ENCODE peak calls at places on chromosomes 16 and 17, in seven cellular contexts. One of them, this sample, is unnamed.

GRCh38 chr17:933168-934083 is 46.1 kb downstream of the NXN start:
- DNase-seq in CD8-positive, alpha-beta T cell: no peak
- DNase-seq in HuH-7: no peak
- DNase-seq in T-cell: no peak
- DNase-seq in RWPE1: peak; percentile 92
- DNase-seq in HT1080: peak; percentile 86
- DNase-seq in GM04504: peak; percentile 54
- DNase-seq in this sample: peak; percentile 73

GRCh38 chr17:4118095-4118743 is 24.6 kb downstream of the ZZEF1 start:
- DNase-seq in CD8-positive, alpha-beta T cell: no peak
- DNase-seq in HuH-7: no peak
- DNase-seq in T-cell: no peak
- DNase-seq in RWPE1: no peak
- DNase-seq in HT1080: no peak
- DNase-seq in GM04504: no peak
- DNase-seq in this sample: no peak

GRCh38 chr16:4604401-4604800 is 10.3 kb downstream of the UBALD1 start:
- DNase-seq in CD8-positive, alpha-beta T cell: no peak
- DNase-seq in HuH-7: no peak
- DNase-seq in T-cell: no peak
- DNase-seq in RWPE1: no peak
- DNase-seq in HT1080: no peak
- DNase-seq in GM04504: no peak
- DNase-seq in this sample: no peak

GRCh38 chr17:50691550-50692447 is 15.9 kb downstream of the ANKRD40 start:
- DNase-seq in CD8-positive, alpha-beta T cell: no peak
- DNase-seq in HuH-7: no peak
- DNase-seq in T-cell: no peak
- DNase-seq in RWPE1: no peak
- DNase-seq in HT1080: no peak
- DNase-seq in GM04504: no peak
- DNase-seq in this sample: peak; percentile 37

GRCh38 chr17:33696102-33696501 is 403.0 kb upstream of the ASIC2 start:
- DNase-seq in CD8-positive, alpha-beta T cell: no peak
- DNase-seq in HuH-7: no peak
- DNase-seq in T-cell: no peak
- DNase-seq in RWPE1: no peak
- DNase-seq in HT1080: no peak
- DNase-seq in GM04504: no peak
- DNase-seq in this sample: no peak

GRCh38 chr17:1421470-1421869 is 21.4 kb upstream of the YWHAE start:
- DNase-seq in CD8-positive, alpha-beta T cell: no peak
- DNase-seq in HuH-7: no peak
- DNase-seq in T-cell: no peak
- DNase-seq in RWPE1: no peak
- DNase-seq in HT1080: no peak
- DNase-seq in GM04504: no peak
- DNase-seq in this sample: no peak

GRCh38 chr17:50210249-50211225 is 9.1 kb upstream of the COL1A1 start:
- DNase-seq in CD8-positive, alpha-beta T cell: no peak
- DNase-seq in HuH-7: no peak
- DNase-seq in T-cell: no peak
- DNase-seq in RWPE1: peak; percentile 78
- DNase-seq in HT1080: peak; percentile 93
- DNase-seq in GM04504: peak; percentile 95
- DNase-seq in this sample: peak; percentile 84

GRCh38 chr16:14958970-14959369 is 15.9 kb upstream of the PDXDC1 start:
- DNase-seq in CD8-positive, alpha-beta T cell: no peak
- DNase-seq in HuH-7: no peak
- DNase-seq in T-cell: no peak
- DNase-seq in RWPE1: no peak
- DNase-seq in HT1080: no peak
- DNase-seq in GM04504: no peak
- DNase-seq in this sample: peak; percentile 8

GRCh38 chr17:6641374-6641818 is 536 bp downstream of the TXNDC17 start:
- DNase-seq in CD8-positive, alpha-beta T cell: no peak
- DNase-seq in HuH-7: no peak
- DNase-seq in T-cell: no peak
- DNase-seq in RWPE1: peak; percentile 26
- DNase-seq in HT1080: peak; percentile 10
- DNase-seq in GM04504: no peak
- DNase-seq in this sample: peak; percentile 15

GRCh38 chr17:68470959-68471358 is 13.7 kb upstream of the WIPI1 start:
- DNase-seq in CD8-positive, alpha-beta T cell: no peak
- DNase-seq in HuH-7: no peak
- DNase-seq in T-cell: no peak
- DNase-seq in RWPE1: no peak
- DNase-seq in HT1080: no peak
- DNase-seq in GM04504: no peak
- DNase-seq in this sample: no peak

GRCh38 chr17:51427259-51428255 is 167.2 kb downstream of the UTP18 start:
- DNase-seq in CD8-positive, alpha-beta T cell: peak; percentile 62
- DNase-seq in HuH-7: no peak
- DNase-seq in T-cell: peak; percentile 80
- DNase-seq in RWPE1: no peak
- DNase-seq in HT1080: peak; percentile 21
- DNase-seq in GM04504: no peak
- DNase-seq in this sample: no peak

GRCh38 chr16:49458221-49458620 is 84.6 kb downstream of the C16orf78 start:
- DNase-seq in CD8-positive, alpha-beta T cell: peak; percentile 2
- DNase-seq in HuH-7: no peak
- DNase-seq in T-cell: no peak
- DNase-seq in RWPE1: no peak
- DNase-seq in HT1080: no peak
- DNase-seq in GM04504: no peak
- DNase-seq in this sample: no peak

GRCh38 chr16:68590201-68590994 is 51.3 kb downstream of the ZFP90 start:
- DNase-seq in CD8-positive, alpha-beta T cell: peak; percentile 62
- DNase-seq in HuH-7: peak; percentile 75
- DNase-seq in T-cell: peak; percentile 27
- DNase-seq in RWPE1: peak; percentile 75
- DNase-seq in HT1080: peak; percentile 48
- DNase-seq in GM04504: peak; percentile 17
- DNase-seq in this sample: peak; percentile 67

GRCh38 chr16:29674188-29674587 is 4.8 kb upstream of the QPRT start:
- DNase-seq in CD8-positive, alpha-beta T cell: no peak
- DNase-seq in HuH-7: no peak
- DNase-seq in T-cell: no peak
- DNase-seq in RWPE1: no peak
- DNase-seq in HT1080: no peak
- DNase-seq in GM04504: peak; percentile 22
- DNase-seq in this sample: no peak

GRCh38 chr16:87949071-87949744 is 2.0 kb upstream of the BANP start:
- DNase-seq in CD8-positive, alpha-beta T cell: no peak
- DNase-seq in HuH-7: peak; percentile 52
- DNase-seq in T-cell: no peak
- DNase-seq in RWPE1: no peak
- DNase-seq in HT1080: no peak
- DNase-seq in GM04504: no peak
- DNase-seq in this sample: no peak

GRCh38 chr16:4846503-4846900 is 586 bp downstream of the GLYR1 start:
- DNase-seq in CD8-positive, alpha-beta T cell: peak; percentile 18
- DNase-seq in HuH-7: peak; percentile 15
- DNase-seq in T-cell: peak; percentile 8
- DNase-seq in RWPE1: peak; percentile 24
- DNase-seq in HT1080: peak; percentile 31
- DNase-seq in GM04504: peak; percentile 33
- DNase-seq in this sample: peak; percentile 18

GRCh38 chr17:43428524-43428923 is 29.7 kb downstream of the ARL4D start:
- DNase-seq in CD8-positive, alpha-beta T cell: no peak
- DNase-seq in HuH-7: no peak
- DNase-seq in T-cell: no peak
- DNase-seq in RWPE1: no peak
- DNase-seq in HT1080: no peak
- DNase-seq in GM04504: no peak
- DNase-seq in this sample: no peak

GRCh38 chr17:6187836-6188235 is 117.7 kb downstream of the WSCD1 start:
- DNase-seq in CD8-positive, alpha-beta T cell: no peak
- DNase-seq in HuH-7: no peak
- DNase-seq in T-cell: no peak
- DNase-seq in RWPE1: peak; percentile 32
- DNase-seq in HT1080: peak; percentile 7
- DNase-seq in GM04504: no peak
- DNase-seq in this sample: peak; percentile 72

GRCh38 chr17:44599298-44600175 is 42.3 kb downstream of the FZD2 start:
- DNase-seq in CD8-positive, alpha-beta T cell: no peak
- DNase-seq in HuH-7: no peak
- DNase-seq in T-cell: no peak
- DNase-seq in RWPE1: peak; percentile 12
- DNase-seq in HT1080: peak; percentile 91
- DNase-seq in GM04504: peak; percentile 47
- DNase-seq in this sample: peak; percentile 94